ENCODE peak calls at places on chromosomes 5 and 9, in ten cellular contexts. One of them, this sample, is unnamed.

GRCh38 chr5:146751054-146751453 is 127.5 kb downstream of the PPP2R2B start:
- DNase-seq in stomach: no peak
- DNase-seq in AG04450: no peak
- DNase-seq in epithelial cell of esophagus: peak; percentile 5
- DNase-seq in PC-9: no peak
- DNase-seq in CD8-positive, alpha-beta T cell: no peak
- DNase-seq in AG09309: no peak
- DNase-seq in CD4-positive, CD25-positive, alpha-beta regulatory T cell: no peak
- DNase-seq in body of pancreas: no peak
- DNase-seq in heart left ventricle: no peak
- DNase-seq in this sample: no peak

GRCh38 chr9:79477955-79478751 is 93.6 kb upstream of the TLE4 start:
- DNase-seq in stomach: no peak
- DNase-seq in AG04450: no peak
- DNase-seq in epithelial cell of esophagus: peak; percentile 92
- DNase-seq in PC-9: no peak
- DNase-seq in CD8-positive, alpha-beta T cell: peak; percentile 11
- DNase-seq in AG09309: no peak
- DNase-seq in CD4-positive, CD25-positive, alpha-beta regulatory T cell: peak; percentile 52
- DNase-seq in body of pancreas: peak; percentile 17
- DNase-seq in heart left ventricle: no peak
- DNase-seq in this sample: no peak

GRCh38 chr5:155923784-155924183 is 403.2 kb upstream of the SGCD start:
- DNase-seq in stomach: no peak
- DNase-seq in AG04450: no peak
- DNase-seq in epithelial cell of esophagus: no peak
- DNase-seq in PC-9: no peak
- DNase-seq in CD8-positive, alpha-beta T cell: no peak
- DNase-seq in AG09309: no peak
- DNase-seq in CD4-positive, CD25-positive, alpha-beta regulatory T cell: no peak
- DNase-seq in body of pancreas: no peak
- DNase-seq in heart left ventricle: no peak
- DNase-seq in this sample: no peak

GRCh38 chr5:82465235-82465634 is 187.1 kb upstream of the RPS23 start:
- DNase-seq in stomach: no peak
- DNase-seq in AG04450: no peak
- DNase-seq in epithelial cell of esophagus: no peak
- DNase-seq in PC-9: no peak
- DNase-seq in CD8-positive, alpha-beta T cell: no peak
- DNase-seq in AG09309: no peak
- DNase-seq in CD4-positive, CD25-positive, alpha-beta regulatory T cell: no peak
- DNase-seq in body of pancreas: no peak
- DNase-seq in heart left ventricle: no peak
- DNase-seq in this sample: no peak

GRCh38 chr9:132056717-132057429 is 22.8 kb downstream of the MED27 start:
- DNase-seq in stomach: no peak
- DNase-seq in AG04450: no peak
- DNase-seq in epithelial cell of esophagus: peak; percentile 46
- DNase-seq in PC-9: no peak
- DNase-seq in CD8-positive, alpha-beta T cell: no peak
- DNase-seq in AG09309: no peak
- DNase-seq in CD4-positive, CD25-positive, alpha-beta regulatory T cell: no peak
- DNase-seq in body of pancreas: no peak
- DNase-seq in heart left ventricle: no peak
- DNase-seq in this sample: no peak

GRCh38 chr9:78218890-78219289 is 17.0 kb upstream of the CEP78 start:
- DNase-seq in stomach: no peak
- DNase-seq in AG04450: no peak
- DNase-seq in epithelial cell of esophagus: peak; percentile 56
- DNase-seq in PC-9: no peak
- DNase-seq in CD8-positive, alpha-beta T cell: no peak
- DNase-seq in AG09309: no peak
- DNase-seq in CD4-positive, CD25-positive, alpha-beta regulatory T cell: no peak
- DNase-seq in body of pancreas: no peak
- DNase-seq in heart left ventricle: no peak
- DNase-seq in this sample: no peak

GRCh38 chr5:128464596-128464995 is 73.4 kb downstream of the FBN2 start:
- DNase-seq in stomach: no peak
- DNase-seq in AG04450: no peak
- DNase-seq in epithelial cell of esophagus: no peak
- DNase-seq in PC-9: no peak
- DNase-seq in CD8-positive, alpha-beta T cell: no peak
- DNase-seq in AG09309: peak; percentile 3
- DNase-seq in CD4-positive, CD25-positive, alpha-beta regulatory T cell: no peak
- DNase-seq in body of pancreas: no peak
- DNase-seq in heart left ventricle: peak; percentile 28
- DNase-seq in this sample: no peak

GRCh38 chr9:134066923-134067851 is 639 bp downstream of the BRD3 start:
- DNase-seq in stomach: peak; percentile 34
- DNase-seq in AG04450: no peak
- DNase-seq in epithelial cell of esophagus: peak; percentile 32
- DNase-seq in PC-9: no peak
- DNase-seq in CD8-positive, alpha-beta T cell: peak; percentile 20
- DNase-seq in AG09309: no peak
- DNase-seq in CD4-positive, CD25-positive, alpha-beta regulatory T cell: peak; percentile 29
- DNase-seq in body of pancreas: no peak
- DNase-seq in heart left ventricle: no peak
- DNase-seq in this sample: peak; percentile 41

GRCh38 chr5:172999974-173000373 is 16.4 kb downstream of the ATP6V0E1 start:
- DNase-seq in stomach: no peak
- DNase-seq in AG04450: no peak
- DNase-seq in epithelial cell of esophagus: no peak
- DNase-seq in PC-9: no peak
- DNase-seq in CD8-positive, alpha-beta T cell: no peak
- DNase-seq in AG09309: no peak
- DNase-seq in CD4-positive, CD25-positive, alpha-beta regulatory T cell: no peak
- DNase-seq in body of pancreas: no peak
- DNase-seq in heart left ventricle: no peak
- DNase-seq in this sample: no peak

GRCh38 chr9:116174347-116174746 is 20.8 kb downstream of the PAPPA start:
- DNase-seq in stomach: no peak
- DNase-seq in AG04450: no peak
- DNase-seq in epithelial cell of esophagus: peak; percentile 72
- DNase-seq in PC-9: no peak
- DNase-seq in CD8-positive, alpha-beta T cell: no peak
- DNase-seq in AG09309: no peak
- DNase-seq in CD4-positive, CD25-positive, alpha-beta regulatory T cell: no peak
- DNase-seq in body of pancreas: no peak
- DNase-seq in heart left ventricle: no peak
- DNase-seq in this sample: no peak

DNA sequence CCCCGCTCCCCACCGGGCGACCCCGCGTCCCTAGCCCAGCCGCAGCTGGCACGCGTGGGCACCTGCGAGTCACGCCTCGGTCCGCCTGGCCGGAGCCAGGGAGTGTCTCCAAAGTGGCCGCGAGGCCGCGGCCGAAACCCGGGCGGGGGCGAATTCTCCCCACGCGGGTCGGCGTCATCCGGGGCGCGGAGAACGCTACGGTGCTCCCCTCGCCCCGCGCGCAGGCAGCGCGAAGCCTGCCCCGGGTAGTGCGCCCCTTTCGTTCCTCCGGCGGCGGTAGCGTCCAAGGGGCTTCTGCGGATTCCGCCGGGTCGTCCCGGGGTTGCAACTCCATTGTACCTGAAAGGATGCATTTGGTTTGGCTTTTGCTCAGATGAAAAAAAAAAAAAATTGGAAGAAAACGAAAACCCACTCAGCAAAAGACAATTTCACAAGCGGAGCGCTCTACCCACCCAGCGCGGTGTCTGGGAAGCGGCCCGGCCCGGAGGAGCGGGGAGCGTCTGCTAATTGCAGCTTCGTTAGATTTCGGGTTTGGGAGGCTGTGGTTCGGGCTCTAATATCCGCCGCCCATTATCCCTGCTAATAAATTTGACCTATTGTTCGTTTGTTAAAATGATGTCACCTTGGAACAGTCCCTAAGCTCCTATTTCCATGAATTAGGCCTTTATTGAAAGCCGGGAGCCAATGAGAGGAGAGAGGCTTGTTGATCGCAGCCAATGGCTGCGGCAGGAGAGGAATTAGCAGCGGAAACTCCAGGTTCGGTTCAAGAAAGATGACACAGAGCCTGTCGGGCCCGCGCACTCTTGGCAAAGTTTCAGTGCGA is at the start of gene TLX3:
- DNase-seq in stomach: no peak
- DNase-seq in AG04450: no peak
- DNase-seq in epithelial cell of esophagus: peak; percentile 76
- DNase-seq in PC-9: no peak
- DNase-seq in CD8-positive, alpha-beta T cell: no peak
- DNase-seq in AG09309: no peak
- DNase-seq in CD4-positive, CD25-positive, alpha-beta regulatory T cell: no peak
- DNase-seq in body of pancreas: no peak
- DNase-seq in heart left ventricle: no peak
- DNase-seq in this sample: no peak
- H3K4me3 ChIP-seq in stomach: peak within 1 kb of the TSS; percentile 11
- H3K4me3 ChIP-seq in AG04450: no peak within 1 kb of the TSS
- H3K4me3 ChIP-seq in epithelial cell of esophagus: no peak within 1 kb of the TSS
- H3K4me3 ChIP-seq in PC-9: no peak within 1 kb of the TSS
- H3K4me3 ChIP-seq in CD8-positive, alpha-beta T cell: no peak within 1 kb of the TSS
- H3K4me3 ChIP-seq in AG09309: no peak within 1 kb of the TSS
- H3K4me3 ChIP-seq in CD4-positive, CD25-positive, alpha-beta regulatory T cell: no peak within 1 kb of the TSS
- H3K4me3 ChIP-seq in body of pancreas: no peak within 1 kb of the TSS
- H3K4me3 ChIP-seq in heart left ventricle: peak within 1 kb of the TSS; percentile 17
- H3K4me3 ChIP-seq in this sample: no peak within 1 kb of the TSS

GRCh38 chr5:69491838-69492390 is 676 bp upstream of the OCLN start:
- DNase-seq in stomach: no peak
- DNase-seq in AG04450: no peak
- DNase-seq in epithelial cell of esophagus: no peak
- DNase-seq in PC-9: no peak
- DNase-seq in CD8-positive, alpha-beta T cell: no peak
- DNase-seq in AG09309: no peak
- DNase-seq in CD4-positive, CD25-positive, alpha-beta regulatory T cell: no peak
- DNase-seq in body of pancreas: no peak
- DNase-seq in heart left ventricle: no peak
- DNase-seq in this sample: no peak
- H3K4me3 ChIP-seq in stomach: peak overlapping the region; percentile 70
- H3K4me3 ChIP-seq in AG04450: peak overlapping the region; percentile 61
- H3K4me3 ChIP-seq in epithelial cell of esophagus: peak overlapping the region; percentile 71
- H3K4me3 ChIP-seq in PC-9: peak overlapping the region; percentile 80
- H3K4me3 ChIP-seq in CD8-positive, alpha-beta T cell: peak overlapping the region; percentile 43
- H3K4me3 ChIP-seq in AG09309: peak overlapping the region; percentile 33
- H3K4me3 ChIP-seq in CD4-positive, CD25-positive, alpha-beta regulatory T cell: no peak overlapping the region
- H3K4me3 ChIP-seq in body of pancreas: peak overlapping the region; percentile 54
- H3K4me3 ChIP-seq in heart left ventricle: peak overlapping the region; percentile 49
- H3K4me3 ChIP-seq in this sample: peak overlapping the region; percentile 56

GRCh38 chr5:63564789-63565188 is 397.5 kb downstream of the HTR1A start:
- DNase-seq in stomach: no peak
- DNase-seq in AG04450: no peak
- DNase-seq in epithelial cell of esophagus: no peak
- DNase-seq in PC-9: no peak
- DNase-seq in CD8-positive, alpha-beta T cell: no peak
- DNase-seq in AG09309: no peak
- DNase-seq in CD4-positive, CD25-positive, alpha-beta regulatory T cell: no peak
- DNase-seq in body of pancreas: no peak
- DNase-seq in heart left ventricle: no peak
- DNase-seq in this sample: no peak

GRCh38 chr5:63563008-63563917 is 399.0 kb downstream of the HTR1A start:
- DNase-seq in stomach: no peak
- DNase-seq in AG04450: no peak
- DNase-seq in epithelial cell of esophagus: no peak
- DNase-seq in PC-9: no peak
- DNase-seq in CD8-positive, alpha-beta T cell: no peak
- DNase-seq in AG09309: no peak
- DNase-seq in CD4-positive, CD25-positive, alpha-beta regulatory T cell: no peak
- DNase-seq in body of pancreas: no peak
- DNase-seq in heart left ventricle: no peak
- DNase-seq in this sample: no peak
- H3K4me3 ChIP-seq in stomach: no peak overlapping the region
- H3K4me3 ChIP-seq in AG04450: no peak overlapping the region
- H3K4me3 ChIP-seq in epithelial cell of esophagus: no peak overlapping the region
- H3K4me3 ChIP-seq in PC-9: peak overlapping the region; percentile 18
- H3K4me3 ChIP-seq in CD8-positive, alpha-beta T cell: no peak overlapping the region
- H3K4me3 ChIP-seq in AG09309: no peak overlapping the region
- H3K4me3 ChIP-seq in CD4-positive, CD25-positive, alpha-beta regulatory T cell: no peak overlapping the region
- H3K4me3 ChIP-seq in body of pancreas: no peak overlapping the region
- H3K4me3 ChIP-seq in heart left ventricle: no peak overlapping the region
- H3K4me3 ChIP-seq in this sample: no peak overlapping the region

GRCh38 chr9:133058051-133058450 is 3.7 kb upstream of the CEL start:
- DNase-seq in stomach: no peak
- DNase-seq in AG04450: no peak
- DNase-seq in epithelial cell of esophagus: no peak
- DNase-seq in PC-9: no peak
- DNase-seq in CD8-positive, alpha-beta T cell: no peak
- DNase-seq in AG09309: no peak
- DNase-seq in CD4-positive, CD25-positive, alpha-beta regulatory T cell: no peak
- DNase-seq in body of pancreas: no peak
- DNase-seq in heart left ventricle: no peak
- DNase-seq in this sample: no peak

GRCh38 chr9:133055788-133056420 is 5.9 kb upstream of the CEL start:
- DNase-seq in stomach: no peak
- DNase-seq in AG04450: no peak
- DNase-seq in epithelial cell of esophagus: no peak
- DNase-seq in PC-9: no peak
- DNase-seq in CD8-positive, alpha-beta T cell: no peak
- DNase-seq in AG09309: no peak
- DNase-seq in CD4-positive, CD25-positive, alpha-beta regulatory T cell: no peak
- DNase-seq in body of pancreas: no peak
- DNase-seq in heart left ventricle: no peak
- DNase-seq in this sample: no peak

GRCh38 chr9:133057553-133057952 is 4.2 kb upstream of the CEL start:
- DNase-seq in stomach: no peak
- DNase-seq in AG04450: no peak
- DNase-seq in epithelial cell of esophagus: no peak
- DNase-seq in PC-9: no peak
- DNase-seq in CD8-positive, alpha-beta T cell: no peak
- DNase-seq in AG09309: no peak
- DNase-seq in CD4-positive, CD25-positive, alpha-beta regulatory T cell: no peak
- DNase-seq in body of pancreas: no peak
- DNase-seq in heart left ventricle: no peak
- DNase-seq in this sample: no peak

GRCh38 chr9:133056533-133056932 is 5.2 kb upstream of the CEL start:
- DNase-seq in stomach: no peak
- DNase-seq in AG04450: no peak
- DNase-seq in epithelial cell of esophagus: no peak
- DNase-seq in PC-9: no peak
- DNase-seq in CD8-positive, alpha-beta T cell: no peak
- DNase-seq in AG09309: no peak
- DNase-seq in CD4-positive, CD25-positive, alpha-beta regulatory T cell: peak; percentile 21
- DNase-seq in body of pancreas: no peak
- DNase-seq in heart left ventricle: no peak
- DNase-seq in this sample: no peak

DNA sequence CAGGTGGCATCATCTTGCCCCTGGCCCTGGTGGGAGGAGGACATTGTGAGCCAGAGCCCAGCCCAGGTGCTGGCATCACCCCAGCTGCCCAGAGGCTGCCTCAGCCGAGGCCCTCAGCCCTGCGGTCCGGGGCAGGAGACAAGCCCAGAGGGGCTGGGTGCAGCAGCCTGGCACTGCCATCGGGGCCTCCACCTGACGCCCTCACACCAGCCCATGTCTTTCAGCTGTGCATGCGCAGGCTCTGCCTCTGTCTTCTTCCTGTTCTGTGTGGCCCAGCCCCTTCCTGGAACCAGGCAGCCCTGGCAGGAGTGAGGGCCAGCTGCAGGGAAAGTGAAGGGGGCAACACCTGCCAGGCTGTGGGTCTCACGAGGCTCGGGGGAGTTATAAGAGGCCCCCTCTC is 4.8 kb upstream of the CEL start:
- DNase-seq in stomach: no peak
- DNase-seq in AG04450: no peak
- DNase-seq in epithelial cell of esophagus: no peak
- DNase-seq in PC-9: no peak
- DNase-seq in CD8-positive, alpha-beta T cell: no peak
- DNase-seq in AG09309: no peak
- DNase-seq in CD4-positive, CD25-positive, alpha-beta regulatory T cell: peak; percentile 79
- DNase-seq in body of pancreas: peak; percentile 49
- DNase-seq in heart left ventricle: no peak
- DNase-seq in this sample: no peak
- H3K4me3 ChIP-seq in stomach: no peak overlapping the region
- H3K4me3 ChIP-seq in AG04450: no peak overlapping the region
- H3K4me3 ChIP-seq in epithelial cell of esophagus: no peak overlapping the region
- H3K4me3 ChIP-seq in PC-9: no peak overlapping the region
- H3K4me3 ChIP-seq in CD8-positive, alpha-beta T cell: no peak overlapping the region
- H3K4me3 ChIP-seq in AG09309: no peak overlapping the region
- H3K4me3 ChIP-seq in CD4-positive, CD25-positive, alpha-beta regulatory T cell: no peak overlapping the region
- H3K4me3 ChIP-seq in body of pancreas: no peak overlapping the region
- H3K4me3 ChIP-seq in heart left ventricle: no peak overlapping the region
- H3K4me3 ChIP-seq in this sample: no peak overlapping the region